ENCODE peak calls at places on chromosomes 5 and 9, in five cellular contexts. I is heart left ventricle, Z is prostate gland, S is cardiac muscle cell, V is PC-9. M is an unnamed sample.

GRCh38 chr5:180599590-180599914 is 8.3 kb upstream of the SCGB3A1 start:
- DNase-seq in I (no peak), Z (no peak), S (no peak), V (no peak), M (no peak)

GRCh38 chr9:132350861-132351315 is 3.9 kb downstream of the SETX start:
- DNase-seq in I (no peak), Z (no peak), S (no peak), V (no peak), M (no peak)

GRCh38 chr5:136012041-136012804 is 16.6 kb upstream of the TGFBI start:
- DNase-seq in I (no peak), Z (no peak), S (no peak), V (peak; percentile 94), M (no peak)

GRCh38 chr5:172146748-172147092 is 41.3 kb downstream of the STK10 start:
- DNase-seq in I (no peak), Z (no peak), S (no peak), V (no peak), M (no peak)

GRCh38 chr5:173291722-173292658 is 36.2 kb downstream of the STC2 start:
- DNase-seq in I (no peak), Z (no peak), S (no peak), V (peak; percentile 43), M (no peak)

GRCh38 chr9:75482566-75482965 is 394.3 kb downstream of the OSTF1 start:
- DNase-seq in I (no peak), Z (no peak), S (no peak), V (no peak), M (no peak)

GRCh38 chr5:128905225-128906110 is 59.8 kb upstream of the SLC27A6 start:
- DNase-seq in I (peak; percentile 32), Z (peak; percentile 39), S (peak; percentile 65), V (peak; percentile 48), M (peak; percentile 14)

GRCh38 chr5:96431376-96432244 is 1.4 kb downstream of the PCSK1 start:
- DNase-seq in I (peak; percentile 11), Z (no peak), S (no peak), V (no peak), M (no peak)

GRCh38 chr9:91845839-91846238 is 104.2 kb downstream of the ROR2 start:
- DNase-seq in I (no peak), Z (no peak), S (no peak), V (no peak), M (no peak)

GRCh38 chr5:101370240-101370639 is 467.2 kb upstream of the ST8SIA4 start:
- DNase-seq in I (no peak), Z (no peak), S (peak; percentile 2), V (no peak), M (no peak)

GRCh38 chr9:117247271-117247670 is 167.6 kb downstream of the ASTN2 start:
- DNase-seq in I (no peak), Z (peak; percentile 11), S (peak; percentile 14), V (no peak), M (no peak)
- TF ChIP-seq CTCF in I (no peak), Z (peak; percentile 39), S (peak; percentile 32), V (peak; percentile 53), M (peak; percentile 63)

DNA sequence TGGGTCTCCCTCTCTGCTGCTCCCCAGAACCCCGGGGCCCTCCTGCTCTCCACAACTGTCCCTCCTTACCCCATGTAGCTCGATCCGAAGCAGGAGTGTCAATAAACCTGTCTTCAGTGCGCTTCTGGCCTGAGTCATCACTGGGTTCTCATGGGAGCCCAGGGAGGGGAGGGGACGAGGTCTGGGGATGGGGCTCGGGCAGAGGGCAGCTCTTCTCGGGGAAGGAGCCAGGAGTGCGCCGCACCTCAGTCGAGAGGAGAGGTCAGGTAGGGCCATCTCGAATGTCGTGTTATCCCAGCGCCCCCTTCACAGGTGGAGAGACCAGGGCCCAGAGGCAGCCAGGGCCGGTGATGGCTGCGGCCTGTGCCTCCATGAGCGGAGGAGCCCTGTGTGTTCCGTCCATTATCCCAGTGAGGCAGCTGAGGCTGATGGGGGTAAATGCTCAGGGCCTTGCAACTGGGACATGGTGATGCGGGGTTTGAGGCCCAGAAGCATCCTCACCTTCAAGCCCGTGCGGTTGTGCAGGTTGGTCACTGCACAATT is 52.1 kb downstream of the LRSAM1 start:
- DNase-seq in I (no peak), Z (no peak), S (no peak), V (no peak), M (no peak)
- H3K36me3 ChIP-seq in I (no peaks in the 10 kb centered on the region), Z (peaks cover 15% of the 10 kb centered on the region), S (peaks cover 5% of the 10 kb centered on the region), V (peaks cover 2% of the 10 kb centered on the region), M (peaks cover 11% of the 10 kb centered on the region)

GRCh38 chr5:148687427-148687826 is 33.1 kb upstream of the HTR4 start:
- DNase-seq in I (no peak), Z (no peak), S (peak; percentile 43), V (no peak), M (no peak)
- TF ChIP-seq CTCF in I (no peak), Z (no peak), S (peak; percentile 39), V (peak; percentile 61), M (peak; percentile 34)

GRCh38 chr5:147404706-147405105 is 105.2 kb downstream of the DPYSL3 start:
- DNase-seq in I (no peak), Z (no peak), S (no peak), V (no peak), M (no peak)

GRCh38 chr5:147407094-147407681 is 102.7 kb downstream of the DPYSL3 start:
- DNase-seq in I (no peak), Z (no peak), S (peak; percentile 82), V (no peak), M (peak; percentile 75)

GRCh38 chr5:147408980-147409379 is 100.9 kb downstream of the DPYSL3 start:
- DNase-seq in I (no peak), Z (no peak), S (no peak), V (no peak), M (no peak)

GRCh38 chr5:147403659-147404640 is 105.9 kb downstream of the DPYSL3 start:
- DNase-seq in I (peak; percentile 59), Z (peak; percentile 6), S (peak; percentile 73), V (peak; percentile 50), M (peak; percentile 94)

DNA sequence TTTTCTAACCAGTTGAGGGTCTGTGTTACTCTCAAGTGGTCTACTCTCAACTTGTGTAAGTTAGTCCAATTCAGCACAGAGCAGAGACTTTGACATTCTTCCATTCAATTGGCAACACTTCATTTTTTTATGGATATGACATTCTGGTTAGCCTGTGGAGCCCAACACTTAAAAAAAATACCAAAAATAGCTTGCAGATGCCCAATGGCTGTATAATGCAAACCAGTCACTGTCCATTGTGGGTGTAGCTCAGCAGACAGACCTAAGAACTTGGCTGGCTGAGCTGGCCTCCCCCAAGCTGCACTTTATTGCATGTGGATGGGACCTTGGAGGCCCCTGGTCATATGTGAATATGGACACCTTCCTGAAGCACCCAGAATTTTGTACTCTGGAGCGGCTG is 103.2 kb downstream of the DPYSL3 start:
- DNase-seq in I (no peak), Z (no peak), S (no peak), V (no peak), M (no peak)
- H3K36me3 ChIP-seq in I (no peaks in the 10 kb centered on the region), Z (no peaks in the 10 kb centered on the region), S (no peaks in the 10 kb centered on the region), V (no peaks in the 10 kb centered on the region), M (no peaks in the 10 kb centered on the region)

GRCh38 chr5:142984016-142984415 is 213.8 kb downstream of the ARHGAP26 start:
- DNase-seq in I (no peak), Z (no peak), S (no peak), V (no peak), M (no peak)

GRCh38 chr5:142981475-142981874 is 211.3 kb downstream of the ARHGAP26 start:
- DNase-seq in I (no peak), Z (no peak), S (no peak), V (no peak), M (no peak)

GRCh38 chr5:142984525-142984924 is 214.3 kb downstream of the ARHGAP26 start:
- DNase-seq in I (no peak), Z (no peak), S (no peak), V (no peak), M (no peak)

GRCh38 chr5:142981886-142982820 is 212.0 kb downstream of the ARHGAP26 start:
- DNase-seq in I (peak; percentile 88), Z (peak; percentile 87), S (peak; percentile 11), V (peak; percentile 96), M (no peak)

GRCh38 chr5:142982821-142983200 is 212.6 kb downstream of the ARHGAP26 start:
- DNase-seq in I (no peak), Z (no peak), S (no peak), V (no peak), M (no peak)
- TF ChIP-seq CTCF in I (no peak), Z (no peak), S (peak; percentile 2), V (peak; percentile 33), M (peak; percentile 36)

DNA sequence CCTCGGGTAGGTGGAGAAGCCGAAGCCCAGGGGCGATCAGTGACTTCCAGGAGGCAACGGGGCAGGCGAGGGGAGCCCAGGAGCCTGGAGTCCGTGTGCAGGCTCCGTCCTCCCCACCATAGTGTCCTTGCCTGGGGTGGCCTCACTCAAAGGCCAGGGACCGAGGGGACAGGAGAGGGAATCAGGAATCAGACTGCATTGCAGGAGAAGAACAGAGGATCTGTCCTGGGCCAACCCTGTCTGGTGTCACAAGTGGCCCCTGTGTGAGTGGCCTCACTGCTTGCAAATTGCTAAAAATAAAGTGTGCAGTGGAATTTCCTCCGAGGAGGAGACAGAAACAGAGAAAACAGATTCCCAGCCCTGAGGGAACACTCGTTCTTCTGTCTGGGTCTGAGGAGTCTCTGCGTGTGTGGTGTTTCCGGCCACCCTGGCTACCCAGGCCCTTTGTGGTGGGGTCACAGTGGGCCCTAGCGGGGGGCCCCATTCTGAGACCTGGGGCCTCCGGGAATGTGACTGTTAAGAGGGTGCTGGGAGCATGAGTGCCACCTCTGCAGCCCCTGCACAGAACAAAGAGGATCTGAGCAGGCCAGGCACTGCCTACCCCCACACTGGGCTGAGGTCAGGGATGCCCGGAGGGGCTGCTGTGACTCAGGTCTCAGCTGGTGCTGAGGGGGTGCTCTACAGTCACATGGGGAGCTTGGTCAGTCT is 7.5 kb downstream of the TRAF1 start:
- DNase-seq in I (peak; percentile 41), Z (no peak), S (peak; percentile 67), V (no peak), M (no peak)
- H3K36me3 ChIP-seq in I (no peaks in the 10 kb centered on the region), Z (no peaks in the 10 kb centered on the region), S (no peaks in the 10 kb centered on the region), V (no peaks in the 10 kb centered on the region), M (no peaks in the 10 kb centered on the region)

M was measured in kidney epithelial cell.